ENCODE peak calls at places on chromosomes 1 and 21, in six cellular contexts. F is stimulated activated CD8-positive, alpha-beta memory T cell treated with anti-CD3 and anti-CD28 coated beads, Interleukin-2, amount 100 ng/mL, for 48 hours; L is neural crest cell; U is AG08396; I is activated CD4-positive, alpha-beta memory T cell treated with anti-CD3 and anti-CD28 coated beads, Interleukin-2, amount 10 ng/mL, durations not matched to agents 7 days and 5 days; Q is esophagus squamous epithelium. G is an unnamed sample.

GRCh38 chr1:41381691-41382530 is 20.7 kb downstream of the FOXO6 start:
- DNase-seq in I (no peak), L (no peak), F (no peak), U (peak; percentile 90), Q (no peak), G (peak; percentile 91)

GRCh38 chr1:2617981-2618470 is 14.8 kb downstream of the MMEL1 start:
- DNase-seq in F (no peak), I (no peak), U (no peak), Q (no peak), L (no peak), G (no peak)

GRCh38 chr1:202888204-202888506 is 794 bp downstream of the RABIF start:
- DNase-seq in F (no peak), Q (no peak), L (no peak), I (no peak), U (no peak), G (no peak)

GRCh38 chr1:178864326-178864725 is 6.6 kb downstream of the ANGPTL1 start:
- DNase-seq in Q (no peak), U (no peak), L (no peak), I (no peak), F (no peak), G (no peak)

GRCh38 chr1:209199371-209199770 is 384.1 kb upstream of the CAMK1G start:
- DNase-seq in Q (no peak), L (no peak), I (no peak), F (no peak), U (no peak), G (no peak)

GRCh38 chr21:25871566-25871965 is 136.8 kb downstream of the GABPA start:
- DNase-seq in I (no peak), U (no peak), Q (no peak), L (no peak), F (no peak), G (no peak)

GRCh38 chr1:6465461-6466005 is 440 bp downstream of the TNFRSF25 start:
- DNase-seq in U (no peak), I (peak; percentile 57), L (no peak), F (no peak), Q (no peak), G (no peak)

GRCh38 chr1:215793210-215793609 is 226.1 kb downstream of the KCTD3 start:
- DNase-seq in Q (no peak), U (peak; percentile 20), L (no peak), F (no peak), I (no peak), G (peak; percentile 68)

GRCh38 chr1:36151845-36152203 is 2.5 kb upstream of the TRAPPC3 start:
- DNase-seq in U (no peak), F (no peak), I (peak; percentile 74), L (no peak), Q (no peak), G (peak; percentile 62)